ENCODE peak calls at places on chromosomes 5 and 9, in nine cellular contexts. J is epithelial cell of esophagus, I is hepatocyte, C is progenitor cell of endocrine pancreas, G is GM20000, K is ovary, V is psoas muscle, T is coronary artery, R is fibroblast of mammary gland. W is an unnamed sample.

GRCh38 chr9:74285075-74285474 is 212.1 kb upstream of the RORB start:
- DNase-seq in J (peak), T (no peak), V (no peak), G (no peak), R (peak), K (no peak), C (no peak), I (no peak), W (no peak)

GRCh38 chr5:420632-421286 is 22.2 kb upstream of the EXOC3 start:
- DNase-seq in R (no peak), C (no peak), J (no peak), T (no peak), I (no peak), V (peak), K (no peak), G (no peak), W (no peak)

GRCh38 chr5:79590395-79590999 is 21.7 kb upstream of the TENT2 start:
- DNase-seq in T (no peak), R (no peak), V (no peak), K (no peak), J (no peak), C (no peak), I (no peak), G (no peak), W (no peak)

GRCh38 chr9:18688581-18688980 is 214.6 kb downstream of the ADAMTSL1 start:
- DNase-seq in C (no peak), R (no peak), V (no peak), J (peak), T (no peak), I (no peak), G (no peak), K (no peak), W (no peak)

GRCh38 chr5:90096415-90097081 is 313.0 kb downstream of the CETN3 start:
- DNase-seq in V (no peak), J (peak), R (peak), C (no peak), G (no peak), T (no peak), I (peak), K (no peak), W (peak)

GRCh38 chr5:119340597-119341218 is 15.1 kb upstream of the TNFAIP8 start:
- DNase-seq in G (peak), J (no peak), I (no peak), K (no peak), R (no peak), C (no peak), V (no peak), T (no peak), W (no peak)

GRCh38 chr5:125210241-125210947 is 464.0 kb upstream of the ZNF608 start:
- DNase-seq in I (no peak), C (no peak), R (peak), T (no peak), G (no peak), V (no peak), J (peak), K (no peak), W (no peak)

GRCh38 chr5:142520885-142521284 is 165.0 kb downstream of the FGF1 start:
- DNase-seq in V (no peak), G (no peak), R (peak), I (no peak), T (no peak), K (no peak), J (no peak), C (no peak), W (no peak)

GRCh38 chr5:174003795-174004194 is 14.8 kb downstream of the C5orf47 start:
- DNase-seq in V (no peak), G (no peak), K (no peak), I (no peak), T (no peak), C (no peak), J (peak), R (no peak), W (no peak)

GRCh38 chr9:131500377-131500776 is 2.3 kb upstream of the POMT1 start:
- DNase-seq in J (peak), K (no peak), T (no peak), C (no peak), V (no peak), G (no peak), I (no peak), R (no peak), W (no peak)

GRCh38 chr5:32501071-32501470 is 56.5 kb upstream of the ZFR start:
- DNase-seq in G (no peak), J (no peak), C (no peak), R (no peak), V (no peak), K (no peak), T (no peak), I (no peak), W (no peak)

GRCh38 chr5:126369995-126370731 is 53.0 kb upstream of the GRAMD2B start:
- DNase-seq in J (peak), T (no peak), G (no peak), R (no peak), I (peak), V (no peak), K (no peak), C (no peak), W (peak)

GRCh38 chr5:131265318-131265803 is 1.5 kb downstream of the CDC42SE2 start:
- DNase-seq in J (peak), R (peak), T (no peak), C (no peak), K (no peak), I (peak), G (peak), V (no peak), W (peak)

GRCh38 chr9:5971740-5972139 is 43.7 kb downstream of the RANBP6 start:
- DNase-seq in J (peak), G (no peak), V (no peak), I (no peak), R (peak), C (no peak), T (no peak), K (no peak), W (no peak)

GRCh38 chr5:20129491-20129890 is 141.5 kb upstream of the CDH18 start:
- DNase-seq in C (no peak), J (no peak), R (no peak), T (no peak), V (no peak), G (no peak), I (peak), K (no peak), W (peak)

GRCh38 chr9:10612649-10613398 is at the start of gene PTPRD:
- DNase-seq in T (no peak), R (peak), C (peak), I (peak), K (no peak), G (peak), J (peak), V (peak), W (peak)

GRCh38 chr9:135926402-135927194 is 19.3 kb upstream of the CAMSAP1 start:
- DNase-seq in G (no peak), T (peak), I (no peak), J (peak), R (peak), V (peak), K (no peak), C (no peak), W (no peak)

GRCh38 chr9:123686131-123686848 is 243.6 kb downstream of the DENND1A start:
- DNase-seq in G (no peak), J (peak), I (peak), V (no peak), T (no peak), K (no peak), R (peak), C (no peak), W (no peak)

GRCh38 chr5:65955746-65956145 is 29.4 kb downstream of the ERBIN start:
- DNase-seq in J (no peak), I (no peak), R (no peak), K (no peak), V (no peak), C (no peak), G (no peak), T (no peak), W (no peak)

GRCh38 chr5:124923131-124923530 is 176.7 kb upstream of the ZNF608 start:
- DNase-seq in K (no peak), G (no peak), R (peak), C (no peak), T (no peak), I (peak), V (no peak), J (peak), W (no peak)

GRCh38 chr9:88593537-88594185 is 58.7 kb downstream of the NXNL2 start:
- DNase-seq in G (peak), K (peak), J (peak), V (no peak), I (peak), C (no peak), R (peak), T (no peak), W (no peak)

GRCh38 chr5:16271851-16272250 is 92.3 kb upstream of the MARCHF11 start:
- DNase-seq in I (no peak), K (no peak), V (no peak), C (no peak), G (no peak), T (no peak), R (no peak), J (peak), W (peak)

GRCh38 chr5:154945695-154946301 is 4.9 kb downstream of the MRPL22 start:
- DNase-seq in T (no peak), R (peak), J (peak), V (no peak), G (no peak), I (no peak), K (no peak), C (no peak), W (no peak)

GRCh38 chr5:176648467-176649194 is 1.3 kb downstream of the TSPAN17 start:
- DNase-seq in G (no peak), I (no peak), K (no peak), T (no peak), C (no peak), R (no peak), V (no peak), J (no peak), W (no peak)

GRCh38 chr9:33510264-33511183 is 13.5 kb upstream of the ANKRD18B start:
- DNase-seq in K (peak), V (peak), J (peak), C (peak), G (peak), R (peak), T (peak), I (peak), W (peak)

GRCh38 chr9:92275541-92275940 is 18.0 kb downstream of the IARS1 start:
- DNase-seq in I (no peak), R (no peak), K (no peak), T (no peak), G (no peak), C (no peak), V (no peak), J (peak), W (no peak)

GRCh38 chr9:71177901-71178300 is 56.5 kb upstream of the TRPM3 start:
- DNase-seq in G (no peak), K (no peak), T (no peak), J (no peak), C (no peak), V (no peak), R (no peak), I (no peak), W (no peak)

GRCh38 chr5:66582499-66582898 is 13.7 kb upstream of the MAST4 start:
- DNase-seq in G (no peak), T (no peak), V (no peak), K (no peak), I (no peak), J (peak), C (no peak), R (peak), W (no peak)

GRCh38 chr9:89446440-89447310 is 51.2 kb downstream of the SEMA4D start:
- DNase-seq in G (no peak), J (no peak), C (no peak), K (no peak), R (no peak), I (no peak), V (no peak), T (no peak), W (no peak)

GRCh38 chr5:153629027-153629426 is 138.6 kb downstream of the GRIA1 start:
- DNase-seq in V (no peak), C (no peak), K (no peak), T (peak), R (peak), G (no peak), J (peak), I (peak), W (peak)

GRCh38 chr9:77460938-77461337 is 187.2 kb downstream of the GNA14 start:
- DNase-seq in T (no peak), R (no peak), I (no peak), G (no peak), V (no peak), C (no peak), J (no peak), K (no peak), W (no peak)

GRCh38 chr5:110441035-110441434 is 285.4 kb downstream of the TMEM232 start:
- DNase-seq in K (no peak), I (peak), C (no peak), T (no peak), R (peak), J (peak), V (no peak), G (peak), W (peak)

GRCh38 chr9:2087500-2088313 is 72.6 kb downstream of the SMARCA2 start:
- DNase-seq in C (no peak), T (no peak), J (peak), I (peak), R (peak), V (no peak), G (peak), K (no peak), W (no peak)

GRCh38 chr9:15187589-15187988 is 119.4 kb downstream of the TTC39B start:
- DNase-seq in G (no peak), K (no peak), V (no peak), C (no peak), R (no peak), T (no peak), J (no peak), I (no peak), W (no peak)
- TF ChIP-seq CTCF in G (no peak), K (no peak), V (no peak), C (no peak), R (no peak), T (no peak), J (no peak), I (no peak), W (no peak)

GRCh38 chr5:112854651-112855050 is 6.4 kb upstream of the SRP19 start:
- DNase-seq in G (no peak), C (no peak), T (no peak), V (no peak), K (no peak), I (no peak), J (no peak), R (no peak), W (no peak)
- TF ChIP-seq CTCF in G (no peak), C (no peak), T (no peak), V (no peak), K (no peak), I (no peak), J (no peak), R (no peak), W (no peak)

DNA sequence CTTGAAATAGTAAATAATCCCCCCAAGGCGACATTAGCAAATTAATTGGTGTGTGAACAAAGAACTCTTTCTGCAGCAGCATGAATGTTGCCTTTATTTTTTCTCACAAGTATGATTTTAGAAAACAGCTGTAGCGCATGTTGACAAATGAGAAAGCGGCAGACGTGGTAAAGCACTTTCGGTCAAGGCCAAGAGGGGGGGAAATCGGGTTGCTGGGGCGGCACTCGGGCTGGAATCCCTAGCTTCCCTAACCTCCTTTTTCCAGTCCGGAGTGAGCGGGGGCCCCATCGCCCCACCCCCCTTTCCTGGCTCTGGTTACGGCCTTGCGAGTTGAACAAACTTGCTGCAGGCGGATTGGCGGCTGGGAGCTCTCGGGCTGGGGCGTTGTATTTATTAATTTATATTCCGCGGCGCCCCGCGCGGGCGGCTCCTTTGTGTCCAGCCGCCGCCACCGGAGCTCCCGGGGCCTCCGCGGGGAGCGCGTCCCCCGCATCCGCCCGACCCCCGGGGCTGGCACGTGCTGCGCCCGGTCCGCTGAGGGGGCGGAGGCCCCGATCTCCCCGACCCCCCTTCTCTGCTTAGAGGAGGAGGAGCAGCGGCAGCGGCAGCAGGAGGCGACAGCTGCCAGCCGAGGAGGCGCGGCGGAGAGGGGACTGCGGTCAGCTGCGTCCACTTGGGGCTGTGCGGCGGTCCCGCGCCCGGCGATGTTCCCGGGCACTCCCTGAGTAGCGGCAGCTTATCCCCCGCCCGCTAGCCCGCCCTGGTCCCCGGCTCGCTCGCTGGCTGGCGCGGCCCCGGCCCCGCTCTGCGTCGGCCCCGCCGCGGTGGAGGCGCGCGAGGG is at the start of gene RHOBTB3:
- DNase-seq in V (peak), K (peak), J (peak), G (peak), T (peak), R (peak), C (peak), I (peak), W (peak)
- TF ChIP-seq CTCF in V (no peak), K (no peak), J (no peak), G (peak), T (no peak), R (no peak), C (no peak), I (no peak), W (peak)

DNA sequence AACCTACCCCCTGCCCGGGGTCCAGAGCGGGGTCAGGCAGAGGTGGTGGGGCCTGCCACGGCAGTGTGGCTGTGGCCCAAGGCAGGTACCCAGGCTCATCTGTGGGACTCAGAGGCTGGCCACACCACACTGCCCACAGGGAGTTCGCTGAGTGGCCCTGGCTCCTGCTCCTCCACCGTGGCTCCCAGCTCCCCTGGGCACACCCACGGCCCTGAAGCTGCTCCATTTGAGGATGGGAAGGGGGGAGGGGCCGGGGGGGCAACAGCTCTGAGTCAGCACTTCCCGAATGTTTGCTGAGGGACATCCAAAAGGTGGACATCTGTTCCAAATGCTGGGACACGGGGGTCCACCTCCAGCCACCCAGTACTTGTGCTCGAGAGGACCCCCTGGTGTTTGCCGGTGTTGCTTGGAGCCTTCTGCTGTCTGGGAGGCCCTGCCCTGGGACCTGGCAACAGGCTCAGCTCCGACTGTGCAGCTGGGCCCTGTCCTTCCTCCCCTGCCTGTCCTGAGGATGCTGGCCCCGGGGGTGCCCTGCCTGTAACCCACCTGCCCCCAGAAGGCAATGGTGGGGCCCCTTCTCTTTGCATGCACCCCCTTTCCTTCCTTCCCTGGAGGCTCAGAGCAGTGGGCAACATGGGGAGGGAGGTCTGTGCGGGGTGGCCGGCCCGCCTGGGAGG is 2.5 kb upstream of the NRARP start:
- DNase-seq in V (peak), T (no peak), K (no peak), R (no peak), C (peak), J (no peak), G (no peak), I (peak), W (no peak)
- TF ChIP-seq CTCF in V (no peak), T (no peak), K (no peak), R (peak), C (peak), J (peak), G (no peak), I (no peak), W (no peak)

GRCh38 chr5:135747824-135748223 is 86.6 kb upstream of the SLC25A48 start:
- DNase-seq in I (no peak), C (no peak), K (no peak), G (no peak), V (no peak), J (no peak), T (no peak), R (no peak), W (no peak)

GRCh38 chr5:135753990-135754389 is 80.5 kb upstream of the SLC25A48 start:
- DNase-seq in I (no peak), J (no peak), G (no peak), C (no peak), R (no peak), T (no peak), K (no peak), V (no peak), W (no peak)

GRCh38 chr5:135745897-135746500 is 88.5 kb upstream of the SLC25A48 start:
- DNase-seq in T (no peak), K (no peak), V (no peak), C (no peak), I (no peak), R (no peak), G (no peak), J (no peak), W (no peak)

DNA sequence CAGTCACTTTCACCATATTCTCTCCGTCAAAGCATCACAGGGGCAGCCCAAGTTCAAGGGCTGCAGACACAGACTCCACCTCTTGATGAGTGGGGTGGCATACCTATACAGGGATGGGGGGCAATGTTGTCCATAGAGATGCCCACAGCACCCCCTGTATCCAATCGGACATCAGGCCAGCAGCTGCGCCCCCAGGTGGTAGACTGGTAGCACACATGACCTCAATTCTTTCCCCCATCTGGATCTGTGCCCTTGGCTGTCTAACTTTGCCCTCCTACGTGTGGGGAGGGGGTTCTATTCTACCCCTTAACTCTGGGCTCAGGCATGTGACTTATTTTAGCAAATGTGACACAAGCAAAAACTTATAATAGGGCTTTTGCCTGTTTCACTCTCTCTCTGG is 84.0 kb upstream of the SLC25A48 start:
- DNase-seq in I (no peak), V (no peak), C (no peak), J (no peak), T (no peak), R (no peak), K (no peak), G (no peak), W (no peak)
- TF ChIP-seq CTCF in I (no peak), V (no peak), C (no peak), J (no peak), T (no peak), R (peak), K (no peak), G (no peak), W (peak)

GRCh38 chr9:133683494-133684460 is 47.6 kb downstream of the DBH start:
- DNase-seq in C (no peak), V (peak), K (no peak), J (no peak), T (no peak), I (no peak), R (peak), G (peak), W (no peak)
- TF ChIP-seq CTCF in C (no peak), V (no peak), K (no peak), J (no peak), T (no peak), I (no peak), R (no peak), G (no peak), W (no peak)

W was measured in Caco-2.